ENCODE peak calls at places on chromosomes 3 and 15, in eight cellular contexts. D is NB4, A is Peyer's patch, F is tibial artery, H is cardiac fibroblast, S is glutamatergic neuron, O is fibroblast of the aortic adventitia, I is transverse colon. E is an unnamed sample.

GRCh38 chr3:59286791-59287531 is 237.1 kb upstream of the CFAP20DC start:
- DNase-seq in D (peak; percentile 37), A (no peak), F (no peak), H (no peak), S (no peak), O (peak; percentile 21), I (no peak), E (peak; percentile 83)

GRCh38 chr3:32484437-32484836 is 18.2 kb downstream of the CMTM6 start:
- DNase-seq in D (peak; percentile 54), A (no peak), F (no peak), H (no peak), S (no peak), O (no peak), I (no peak), E (no peak)

GRCh38 chr3:81709606-81710005 is 51.8 kb downstream of the GBE1 start:
- DNase-seq in D (no peak), A (no peak), F (no peak), H (no peak), S (no peak), O (no peak), I (no peak), E (no peak)

GRCh38 chr15:41746802-41747201 is 27.5 kb upstream of the MAPKBP1 start:
- DNase-seq in D (no peak), A (no peak), F (no peak), H (no peak), S (no peak), O (peak; percentile 30), I (no peak), E (no peak)

GRCh38 chr3:9704343-9705322 is 1.0 kb downstream of the CPNE9 start:
- DNase-seq in D (no peak), A (no peak), F (no peak), H (peak; percentile 27), S (peak; percentile 94), O (peak; percentile 23), I (peak; percentile 26), E (no peak)

GRCh38 chr3:103991461-103992115 is 1375.1 kb upstream of the ALCAM start:
- DNase-seq in D (peak; percentile 40), A (no peak), F (no peak), H (peak; percentile 1), S (no peak), O (peak; percentile 0), I (no peak), E (no peak)

GRCh38 chr15:91578511-91578910 is 275.0 kb upstream of the SLCO3A1 start:
- DNase-seq in D (no peak), A (no peak), F (no peak), H (no peak), S (no peak), O (no peak), I (no peak), E (no peak)

GRCh38 chr3:127484601-127485388 is 105.7 kb downstream of the TPRA1 start:
- DNase-seq in D (no peak), A (peak; percentile 10), F (peak; percentile 5), H (peak; percentile 13), S (no peak), O (peak; percentile 18), I (no peak), E (no peak)

GRCh38 chr3:125478321-125478720 is 41.7 kb downstream of the SNX4 start:
- DNase-seq in D (no peak), A (no peak), F (no peak), H (peak; percentile 56), S (no peak), O (peak; percentile 12), I (no peak), E (no peak)

GRCh38 chr3:112738366-112738765 is 97.4 kb upstream of the CCDC80 start:
- DNase-seq in D (no peak), A (no peak), F (no peak), H (peak; percentile 66), S (no peak), O (peak; percentile 70), I (no peak), E (no peak)
- TF ChIP-seq CTCF in D (no peak), A (no peak), F (no peak), H (no peak), S (no peak), O (no peak), I (no peak), E (no peak)

GRCh38 chr3:187975571-187976360 is 178.2 kb upstream of the LPP start:
- DNase-seq in D (no peak), A (peak; percentile 54), F (peak; percentile 54), H (no peak), S (no peak), O (no peak), I (no peak), E (no peak)
- TF ChIP-seq CTCF in D (no peak), A (no peak), F (no peak), H (no peak), S (no peak), O (no peak), I (no peak), E (no peak)

DNA sequence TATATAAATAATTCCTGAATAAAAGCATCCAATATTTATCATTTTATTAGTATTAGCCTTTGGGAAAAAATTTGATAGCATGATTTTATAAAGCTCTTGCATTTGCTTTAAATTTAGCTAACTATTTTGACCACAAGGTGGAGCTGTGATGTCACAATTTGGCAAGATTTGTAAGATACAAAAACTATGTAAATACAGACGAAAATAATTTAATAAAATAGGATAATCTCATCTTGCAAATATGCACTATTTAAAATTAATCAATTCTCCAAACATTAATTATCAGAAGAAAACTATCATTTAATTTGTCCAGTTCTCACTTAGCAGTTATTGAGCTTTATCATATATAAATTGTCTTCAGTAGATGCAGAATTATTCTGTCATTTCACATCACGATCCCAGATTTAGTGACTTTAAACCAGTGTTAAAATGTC is 95.4 kb downstream of the PLOD2 start:
- DNase-seq in D (peak; percentile 52), A (no peak), F (no peak), H (peak; percentile 84), S (no peak), O (peak; percentile 90), I (no peak), E (no peak)
- TF ChIP-seq CTCF in D (peak; percentile 48), A (peak; percentile 78), F (peak; percentile 64), H (peak; percentile 51), S (peak; percentile 93), O (peak; percentile 58), I (peak; percentile 78), E (peak; percentile 73)

GRCh38 chr15:53472883-53473282 is 286.6 kb downstream of the WDR72 start:
- DNase-seq in D (no peak), A (no peak), F (no peak), H (no peak), S (no peak), O (no peak), I (no peak), E (no peak)
- TF ChIP-seq CTCF in D (no peak), A (no peak), F (no peak), H (no peak), S (no peak), O (no peak), I (no peak), E (no peak)

DNA sequence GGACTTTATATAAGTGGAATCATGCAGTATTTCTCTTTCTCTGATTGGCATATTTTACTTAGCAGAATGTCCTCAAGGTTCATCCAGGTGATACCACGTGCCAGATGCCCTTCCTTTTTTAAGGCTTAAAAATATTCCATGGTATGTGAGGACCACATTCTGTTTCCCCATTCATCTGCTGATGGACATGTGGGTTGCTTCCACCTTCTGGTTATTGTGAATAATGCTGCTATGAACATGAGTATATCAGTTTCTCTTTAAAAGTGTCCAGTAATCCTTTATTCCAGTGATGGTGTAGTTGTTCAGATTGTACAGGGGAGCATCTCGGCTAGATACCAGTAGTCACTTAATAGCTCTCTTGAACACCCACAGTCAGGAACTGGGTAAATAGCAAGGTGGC is 50.4 kb upstream of the ATG7 start:
- DNase-seq in D (no peak), A (no peak), F (no peak), H (peak; percentile 34), S (no peak), O (no peak), I (no peak), E (no peak)
- TF ChIP-seq CTCF in D (no peak), A (peak; percentile 6), F (peak; percentile 27), H (peak; percentile 21), S (no peak), O (peak; percentile 19), I (no peak), E (no peak)

DNA sequence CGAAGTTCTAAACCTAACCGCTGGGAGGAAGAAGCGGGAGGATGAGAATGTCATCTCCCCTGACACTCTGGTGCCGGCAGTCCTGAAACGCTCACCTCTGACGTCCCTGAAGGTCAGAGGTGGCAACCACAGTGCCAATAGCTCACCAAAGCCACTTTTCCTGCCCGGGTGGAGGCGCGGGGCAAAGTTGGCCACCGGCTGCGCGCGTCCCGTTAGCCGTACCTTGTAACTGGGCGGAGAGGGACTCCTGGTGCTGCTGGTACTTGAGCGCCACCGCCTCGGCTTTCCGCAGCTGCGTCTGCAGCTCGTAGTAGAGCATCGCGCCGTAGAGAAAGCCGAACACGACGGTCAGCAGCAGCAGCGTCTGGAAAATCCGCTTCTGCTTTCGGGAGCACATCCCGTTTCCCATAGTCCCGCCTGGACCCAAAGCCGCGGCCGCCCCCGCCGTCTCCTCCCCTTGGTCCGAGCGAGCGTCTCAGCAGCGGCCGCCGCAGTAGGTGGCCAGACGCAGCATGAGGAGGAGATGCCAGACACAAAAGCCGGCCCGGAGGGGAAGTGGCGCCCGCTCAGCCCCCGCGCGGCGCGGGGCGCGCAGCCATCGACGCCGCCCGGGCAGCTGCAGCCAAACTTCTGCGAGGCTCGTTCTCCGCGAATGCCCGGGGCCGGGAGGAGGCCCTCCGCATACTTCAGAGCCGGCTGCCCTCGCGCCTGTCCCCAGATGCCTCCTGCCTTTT is 680 bp downstream of the GOLIM4 start:
- DNase-seq in D (peak; percentile 84), A (peak; percentile 83), F (peak; percentile 50), H (peak; percentile 65), S (no peak), O (peak; percentile 58), I (peak; percentile 72), E (peak; percentile 45)
- TF ChIP-seq CTCF in D (no peak), A (peak; percentile 56), F (peak; percentile 25), H (peak; percentile 40), S (peak; percentile 4), O (peak; percentile 52), I (peak; percentile 32), E (no peak)

DNA sequence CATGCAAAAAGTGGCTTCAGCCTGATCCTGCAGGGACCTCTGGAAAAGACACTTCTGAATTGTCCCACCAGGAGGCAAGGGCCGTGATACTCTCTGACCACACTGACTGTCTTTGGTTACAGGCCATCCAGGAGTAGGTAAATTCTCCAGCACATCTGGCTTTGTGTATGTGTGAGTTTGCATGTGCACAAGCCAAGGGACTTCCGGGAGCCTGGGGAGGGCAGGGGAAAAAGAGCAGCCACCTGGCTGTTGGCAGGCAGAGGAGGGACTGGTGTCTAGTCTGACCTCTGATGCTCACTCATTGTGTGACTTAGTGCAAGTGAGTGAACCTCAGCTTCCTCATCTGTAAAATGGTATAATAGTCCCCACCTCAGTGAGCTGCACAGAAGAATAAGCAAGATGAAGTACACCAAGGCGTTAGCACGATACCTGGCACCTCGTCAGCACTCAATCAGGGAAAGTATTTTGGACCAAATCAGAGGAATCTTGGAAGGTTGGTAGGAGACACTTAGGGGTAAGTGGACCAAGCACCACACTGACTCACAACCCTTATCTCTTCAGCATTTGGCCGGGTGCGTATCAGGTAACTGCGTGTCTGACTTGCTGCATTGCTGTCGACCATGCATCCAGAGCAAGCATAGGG is 19.1 kb downstream of the KLHL6 start:
- DNase-seq in D (peak; percentile 29), A (peak; percentile 83), F (no peak), H (no peak), S (no peak), O (no peak), I (peak; percentile 65), E (no peak)
- TF ChIP-seq CTCF in D (no peak), A (no peak), F (no peak), H (no peak), S (no peak), O (no peak), I (no peak), E (no peak)

E was measured in CD14-positive monocyte.